ENCODE peak calls at places on chromosome 12, in six cellular contexts. Z, Y, M, C, L and I are unnamed samples.

GRCh38 chr12:101696477-101697196 is 803 bp upstream of the CHPT1 start:
- DNase-seq in Z (no peak), Y (peak), M (no peak), C (peak), L (peak), I (peak)

GRCh38 chr12:51186465-51186864 is 13.5 kb upstream of the TFCP2 start:
- DNase-seq in Z (no peak), Y (no peak), M (peak), C (no peak), L (no peak), I (no peak)

GRCh38 chr12:45462506-45462905 is 246.6 kb downstream of the ANO6 start:
- DNase-seq in Z (no peak), Y (no peak), M (no peak), C (no peak), L (no peak), I (no peak)

GRCh38 chr12:130838284-130838950 is 633 bp downstream of the STX2 start:
- DNase-seq in Z (no peak), Y (peak), M (peak), C (peak), L (peak), I (peak)

GRCh38 chr12:66900616-66901015 is 221.7 kb upstream of the GRIP1 start:
- DNase-seq in Z (no peak), Y (no peak), M (no peak), C (no peak), L (no peak), I (no peak)

GRCh38 chr12:62472472-62472871 is 5.8 kb downstream of the MON2 start:
- DNase-seq in Z (peak), Y (no peak), M (no peak), C (peak), L (no peak), I (no peak)

GRCh38 chr12:32223941-32224340 is 117.3 kb downstream of the BICD1 start:
- DNase-seq in Z (no peak), Y (no peak), M (no peak), C (no peak), L (no peak), I (no peak)

GRCh38 chr12:52506858-52507715 is 13.1 kb downstream of the KRT5 start:
- DNase-seq in Z (no peak), Y (no peak), M (no peak), C (peak), L (peak), I (peak)

GRCh38 chr12:76810690-76811434 is 46.9 kb downstream of the ZDHHC17 start:
- DNase-seq in Z (no peak), Y (no peak), M (no peak), C (no peak), L (no peak), I (no peak)

GRCh38 chr12:12562585-12563245 is at the start of gene DUSP16:
- DNase-seq in Z (peak), Y (peak), M (peak), C (peak), L (peak), I (peak)

GRCh38 chr12:67758119-67758873 is 109.8 kb downstream of the DYRK2 start:
- DNase-seq in Z (no peak), Y (no peak), M (no peak), C (no peak), L (peak), I (no peak)

GRCh38 chr12:130007771-130008170 is 103.9 kb upstream of the TMEM132D start:
- DNase-seq in Z (no peak), Y (no peak), M (no peak), C (no peak), L (no peak), I (no peak)